ENCODE peak calls at places on chromosomes 16 and 17, in four cellular contexts. V is HepG2, Q is K562, B is H1. I is an unnamed sample.

GRCh38 chr17:32958418-32958817 is 30.5 kb downstream of the TMEM98 start:
- DNase-seq in V (no peak), Q (no peak), B (no peak), I (no peak)

GRCh38 chr17:28973414-28973813 is 22.1 kb upstream of the PHF12 start:
- DNase-seq in V (no peak), Q (no peak), B (no peak), I (no peak)

GRCh38 chr16:84829168-84829965 is 9.6 kb downstream of the CRISPLD2 start:
- DNase-seq in V (no peak), Q (no peak), B (no peak), I (no peak)

GRCh38 chr17:2965621-2966275 is 97.7 kb downstream of the OR1D5 start:
- DNase-seq in V (no peak), Q (no peak), B (no peak), I (peak; percentile 89)

GRCh38 chr17:41617136-41617535 is 4.6 kb upstream of the KRT16 start:
- DNase-seq in V (no peak), Q (no peak), B (no peak), I (no peak)

GRCh38 chr17:45784293-45784582 is at the start of gene CRHR1:
- DNase-seq in V (no peak), Q (no peak), B (peak; percentile 80), I (no peak)

GRCh38 chr16:76748698-76749097 is 442.3 kb upstream of the MON1B start:
- DNase-seq in V (no peak), Q (no peak), B (no peak), I (no peak)

GRCh38 chr16:1752853-1753252 is 18.5 kb downstream of the NME3 start:
- DNase-seq in V (no peak), Q (no peak), B (no peak), I (no peak)

GRCh38 chr17:70622382-70623260 is 453.3 kb downstream of the KCNJ2 start:
- DNase-seq in V (no peak), Q (peak; percentile 9), B (peak; percentile 81), I (peak; percentile 16)

GRCh38 chr17:59406808-59407381 is 75.4 kb downstream of the YPEL2 start:
- DNase-seq in V (peak; percentile 20), Q (no peak), B (no peak), I (peak; percentile 56)

GRCh38 chr16:30741461-30741914 is 6.7 kb upstream of the PHKG2 start:
- DNase-seq in V (peak; percentile 61), Q (no peak), B (no peak), I (peak; percentile 82)

GRCh38 chr17:73521376-73521775 is 122.9 kb downstream of the SDK2 start:
- DNase-seq in V (no peak), Q (no peak), B (no peak), I (no peak)

GRCh38 chr16:70800306-70800705 is 652 bp downstream of the VAC14 start:
- DNase-seq in V (no peak), Q (no peak), B (no peak), I (no peak)

GRCh38 chr17:50935201-50936124 is 69.3 kb upstream of the TOB1 start:
- DNase-seq in V (peak; percentile 63), Q (no peak), B (no peak), I (peak; percentile 69)

GRCh38 chr17:64095144-64095882 is 34.6 kb downstream of the ERN1 start:
- DNase-seq in V (no peak), Q (no peak), B (no peak), I (no peak)

GRCh38 chr17:57887161-57887560 is 37.3 kb upstream of the MRPS23 start:
- DNase-seq in V (no peak), Q (no peak), B (no peak), I (no peak)

GRCh38 chr17:11430766-11431165 is 167.5 kb upstream of the DNAH9 start:
- DNase-seq in V (no peak), Q (no peak), B (no peak), I (no peak)
- TF ChIP-seq JUND in V (no peak), Q (no peak), B (no peak), I (no peak)

GRCh38 chr17:38871992-38872605 is 2.2 kb downstream of the LASP1 start:
- DNase-seq in V (no peak), Q (no peak), B (no peak), I (no peak)

GRCh38 chr17:38874505-38875419 is 4.9 kb downstream of the LASP1 start:
- DNase-seq in V (no peak), Q (no peak), B (no peak), I (no peak)

GRCh38 chr17:38871247-38871991 is 1.6 kb downstream of the LASP1 start:
- DNase-seq in V (peak; percentile 98), Q (peak; percentile 78), B (no peak), I (peak; percentile 68)

GRCh38 chr17:38873646-38874380 is 4.0 kb downstream of the LASP1 start:
- DNase-seq in V (no peak), Q (no peak), B (no peak), I (no peak)

DNA sequence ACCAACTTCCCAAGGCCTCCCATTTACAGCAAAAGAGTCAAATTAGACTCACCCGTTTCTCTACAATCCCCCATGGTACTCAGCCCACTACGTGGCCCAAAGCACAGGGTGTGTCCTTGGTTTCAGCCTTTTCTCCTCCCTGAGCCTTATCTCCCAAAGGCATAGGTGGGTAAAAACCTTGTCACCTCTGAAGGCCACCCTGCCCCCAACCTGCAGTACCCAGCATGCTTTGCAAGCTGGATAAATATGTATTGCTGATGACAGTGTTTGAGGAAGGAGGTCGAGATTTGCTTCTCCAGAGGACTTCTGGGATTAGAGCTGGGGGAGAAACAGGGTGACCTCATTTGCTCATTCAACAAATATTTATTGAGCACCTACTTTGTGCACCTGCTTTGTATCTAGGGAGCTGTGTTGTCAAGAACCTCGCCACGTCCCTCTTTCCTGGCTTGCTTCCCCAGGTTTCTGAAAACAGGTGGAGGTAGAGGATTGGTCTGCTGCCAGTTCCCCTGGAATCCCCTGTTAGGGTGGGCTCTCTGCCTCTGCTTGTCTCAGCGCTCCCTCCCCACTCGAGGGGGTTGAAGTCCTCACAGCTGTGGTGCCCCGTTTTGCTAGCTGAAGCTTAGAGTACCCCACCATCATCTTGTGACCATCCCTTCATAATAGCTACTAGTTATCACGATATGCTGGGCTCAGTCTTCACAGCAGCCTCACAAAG is 3.0 kb downstream of the LASP1 start:
- DNase-seq in V (peak; percentile 92), Q (no peak), B (no peak), I (no peak)
- TF ChIP-seq JUND in V (no peak), Q (no peak), B (no peak), I (no peak)

DNA sequence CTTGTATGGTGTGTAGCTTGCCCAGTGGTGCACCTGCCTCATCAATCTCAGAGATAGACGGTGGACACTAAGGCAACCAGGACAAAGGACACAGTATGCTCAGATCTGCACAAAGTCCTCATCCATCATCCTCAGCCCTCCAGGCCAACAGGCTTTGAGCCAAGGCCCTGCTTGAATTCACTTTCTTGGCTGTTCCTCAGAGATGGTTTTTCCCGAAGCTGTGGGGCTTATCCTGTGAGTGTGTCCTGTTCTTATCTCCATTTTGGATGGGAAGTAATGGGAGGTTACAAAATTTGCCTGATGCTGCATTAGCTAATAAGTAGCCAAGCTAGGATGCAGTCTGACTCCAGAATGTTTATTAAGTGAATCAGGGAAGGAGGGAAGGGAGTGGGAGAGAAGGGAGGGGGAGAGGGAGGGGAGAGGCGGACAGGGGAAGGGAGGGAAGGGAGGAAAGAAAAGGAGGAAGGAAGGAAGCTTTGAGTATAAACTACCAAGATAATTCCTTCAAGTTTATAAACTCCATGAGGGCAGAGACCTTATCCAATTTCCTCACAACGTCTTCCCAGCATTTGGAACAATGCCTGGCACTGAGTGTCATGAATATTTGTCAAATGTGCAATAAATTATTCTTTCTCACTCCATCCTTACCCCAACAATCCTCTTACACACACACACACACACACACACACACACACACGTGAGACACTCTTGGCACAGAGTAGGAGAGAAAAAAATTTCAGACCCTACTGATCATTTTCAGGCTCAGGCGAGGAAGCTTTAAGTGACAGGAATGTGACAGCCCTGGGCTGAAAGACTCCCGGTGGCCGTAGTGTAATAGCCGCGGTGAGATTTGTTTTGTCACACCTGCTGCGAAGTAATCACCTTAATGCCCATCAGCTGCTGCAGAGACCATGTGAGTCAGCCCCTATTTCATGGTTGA is 84.3 kb downstream of the BMERB1 start:
- DNase-seq in V (no peak), Q (no peak), B (no peak), I (no peak)
- TF ChIP-seq JUND in V (no peak), Q (no peak), B (no peak), I (no peak)

DNA sequence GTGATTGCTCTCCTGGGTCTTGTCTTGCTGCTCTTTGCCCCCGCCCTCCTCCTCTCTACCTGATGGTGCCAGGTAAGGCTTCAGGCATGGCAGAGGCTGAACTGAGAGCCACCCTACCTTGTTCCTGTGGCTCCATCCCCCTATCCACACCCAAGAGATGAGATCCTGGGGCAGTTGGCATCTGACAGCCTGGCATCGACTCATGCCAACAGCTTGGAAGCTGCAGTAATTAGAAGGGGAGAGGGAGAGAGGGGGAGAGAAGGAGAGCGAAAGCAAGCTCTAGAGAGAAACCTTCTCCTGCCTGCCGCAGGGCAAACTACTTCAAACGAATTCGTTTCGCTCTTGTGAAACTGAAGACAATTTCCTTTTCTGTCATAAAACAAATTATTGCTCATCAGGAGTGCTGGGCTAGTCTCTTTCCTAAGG is 13.8 kb upstream of the SP6 start:
- DNase-seq in V (no peak), Q (no peak), B (no peak), I (no peak)
- TF ChIP-seq JUND in V (no peak), Q (no peak), B (no peak), I (no peak)

DNA sequence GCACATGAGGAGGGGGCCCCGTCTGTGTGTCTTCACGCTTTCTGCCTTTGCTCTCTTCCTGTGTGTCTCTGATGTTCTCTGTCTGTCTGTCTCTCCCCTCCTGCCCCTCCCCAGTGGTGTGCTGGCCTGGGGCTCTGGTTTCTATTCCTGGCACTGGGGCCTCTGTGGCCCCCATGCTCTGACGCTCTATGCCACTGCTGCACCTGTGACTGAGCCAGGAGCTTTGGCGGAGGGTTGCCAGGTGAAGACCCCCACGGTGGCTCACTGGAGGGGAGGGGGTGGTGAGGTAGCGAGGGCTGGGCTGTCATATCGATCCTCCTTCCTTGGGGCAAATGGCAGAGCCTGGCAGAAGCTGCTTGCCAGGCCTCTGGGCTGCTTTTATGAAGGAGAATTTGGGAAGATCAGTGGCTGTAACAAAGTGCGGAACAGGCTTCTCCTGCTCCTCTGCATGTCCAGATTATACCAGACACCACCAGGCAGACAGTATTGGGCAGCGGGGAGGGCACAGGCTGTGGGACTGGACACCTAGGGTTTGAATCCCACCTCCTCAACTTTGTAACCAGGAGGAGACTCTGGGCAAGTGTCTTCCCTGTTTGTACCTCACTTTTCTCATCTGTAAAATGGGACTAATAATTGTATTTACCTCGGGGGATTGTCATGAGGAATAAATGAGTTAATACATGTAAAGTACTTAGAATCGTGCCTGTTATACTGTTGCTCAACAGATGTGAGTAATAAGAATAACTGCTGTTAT is 24.9 kb upstream of the BRD7 start:
- DNase-seq in V (no peak), Q (no peak), B (no peak), I (no peak)
- TF ChIP-seq JUND in V (no peak), Q (no peak), B (no peak), I (no peak)

GRCh38 chr17:4479982-4480751 is 18.5 kb upstream of the SPNS2 start:
- DNase-seq in V (no peak), Q (no peak), B (no peak), I (no peak)

GRCh38 chr17:4479340-4479981 is 19.2 kb upstream of the SPNS2 start:
- DNase-seq in V (no peak), Q (no peak), B (no peak), I (no peak)

GRCh38 chr17:4483012-4483840 is 15.5 kb upstream of the SPNS2 start:
- DNase-seq in V (no peak), Q (no peak), B (no peak), I (peak; percentile 89)

GRCh38 chr17:4480929-4481898 is 17.5 kb upstream of the SPNS2 start:
- DNase-seq in V (no peak), Q (no peak), B (no peak), I (no peak)

GRCh38 chr17:4482338-4483011 is 16.2 kb upstream of the SPNS2 start:
- DNase-seq in V (no peak), Q (no peak), B (no peak), I (no peak)
- TF ChIP-seq JUND in V (no peak), Q (no peak), B (no peak), I (no peak)